ENCODE peak calls at places on chromosome 11, in six cellular contexts. E is A549, K is endothelial cell of umbilical vein, V is K562, S is HepG2, U is GM12878. L is an unnamed sample.

GRCh38 chr11:4699697-4700435 is 2.2 kb upstream of the OR51E2 start:
- DNase-seq in E (no peak), V (no peak), S (no peak), K (no peak), U (peak), L (no peak)

GRCh38 chr11:63882555-63883242 is 34.3 kb downstream of the RCOR2 start:
- DNase-seq in K (no peak), S (no peak), V (no peak), E (no peak), U (no peak), L (peak)

GRCh38 chr11:7927635-7928034 is 3.4 kb downstream of the OR10A6 start:
- DNase-seq in S (no peak), E (no peak), K (no peak), U (no peak), V (no peak), L (peak)

GRCh38 chr11:67102664-67103063 is 16.4 kb upstream of the KDM2A start:
- DNase-seq in E (no peak), K (no peak), V (no peak), S (no peak), U (no peak), L (no peak)

GRCh38 chr11:13487661-13488030 is 8.2 kb downstream of the PTH start:
- DNase-seq in S (peak), E (peak), U (no peak), K (peak), V (peak), L (no peak)

GRCh38 chr11:35009941-35010337 is 93.5 kb downstream of the PDHX start:
- DNase-seq in V (no peak), E (peak), K (no peak), U (no peak), S (no peak), L (no peak)

GRCh38 chr11:8728566-8728965 is 46.0 kb downstream of the RPL27A start:
- DNase-seq in K (no peak), V (peak), U (no peak), E (no peak), S (no peak), L (peak)

GRCh38 chr11:47560431-47560830 is 5.0 kb upstream of the PTPMT1 start:
- DNase-seq in K (no peak), U (no peak), E (no peak), V (no peak), S (no peak), L (peak)

GRCh38 chr11:112715091-112715490 is 246.1 kb upstream of the NCAM1 start:
- DNase-seq in K (no peak), E (no peak), V (no peak), U (no peak), S (no peak), L (no peak)

GRCh38 chr11:58999291-58999680 is 60.0 kb downstream of the GLYATL1 start:
- DNase-seq in E (no peak), U (no peak), K (no peak), S (no peak), V (no peak), L (no peak)

GRCh38 chr11:88484873-88485621 is 147.5 kb upstream of the CTSC start:
- DNase-seq in E (peak), K (peak), V (peak), U (peak), S (peak), L (peak)

GRCh38 chr11:61732705-61733104 is 19.7 kb upstream of the MYRF start:
- DNase-seq in E (no peak), S (no peak), K (no peak), V (no peak), U (no peak), L (no peak)

GRCh38 chr11:114738954-114739353 is 60.6 kb downstream of the NXPE2 start:
- DNase-seq in U (no peak), S (peak), K (peak), E (peak), V (peak), L (peak)

GRCh38 chr11:36249271-36249670 is 40.0 kb downstream of the COMMD9 start:
- DNase-seq in K (no peak), U (no peak), S (no peak), V (no peak), E (no peak), L (peak)

GRCh38 chr11:70078796-70079616 is 889 bp downstream of the ANO1 start:
- DNase-seq in K (no peak), E (no peak), S (no peak), U (no peak), V (no peak), L (no peak)

GRCh38 chr11:33689089-33689488 is 11.5 kb downstream of the C11orf91 start:
- DNase-seq in S (no peak), K (peak), U (no peak), E (no peak), V (no peak), L (no peak)

GRCh38 chr11:86547727-86548126 is 124.7 kb downstream of the ME3 start:
- DNase-seq in U (no peak), K (peak), E (no peak), V (no peak), S (no peak), L (no peak)

GRCh38 chr11:126140106-126140931 is 71.1 kb downstream of the RPUSD4 start:
- DNase-seq in E (no peak), U (no peak), K (no peak), V (no peak), S (no peak), L (no peak)

GRCh38 chr11:67056640-67057409 is at the start of gene RHOD:
- DNase-seq in U (no peak), S (no peak), V (no peak), E (no peak), K (peak), L (no peak)

GRCh38 chr11:4851033-4851432 is 2.0 kb upstream of the OR51S1 start:
- DNase-seq in E (no peak), K (no peak), S (no peak), U (no peak), V (no peak), L (no peak)

DNA sequence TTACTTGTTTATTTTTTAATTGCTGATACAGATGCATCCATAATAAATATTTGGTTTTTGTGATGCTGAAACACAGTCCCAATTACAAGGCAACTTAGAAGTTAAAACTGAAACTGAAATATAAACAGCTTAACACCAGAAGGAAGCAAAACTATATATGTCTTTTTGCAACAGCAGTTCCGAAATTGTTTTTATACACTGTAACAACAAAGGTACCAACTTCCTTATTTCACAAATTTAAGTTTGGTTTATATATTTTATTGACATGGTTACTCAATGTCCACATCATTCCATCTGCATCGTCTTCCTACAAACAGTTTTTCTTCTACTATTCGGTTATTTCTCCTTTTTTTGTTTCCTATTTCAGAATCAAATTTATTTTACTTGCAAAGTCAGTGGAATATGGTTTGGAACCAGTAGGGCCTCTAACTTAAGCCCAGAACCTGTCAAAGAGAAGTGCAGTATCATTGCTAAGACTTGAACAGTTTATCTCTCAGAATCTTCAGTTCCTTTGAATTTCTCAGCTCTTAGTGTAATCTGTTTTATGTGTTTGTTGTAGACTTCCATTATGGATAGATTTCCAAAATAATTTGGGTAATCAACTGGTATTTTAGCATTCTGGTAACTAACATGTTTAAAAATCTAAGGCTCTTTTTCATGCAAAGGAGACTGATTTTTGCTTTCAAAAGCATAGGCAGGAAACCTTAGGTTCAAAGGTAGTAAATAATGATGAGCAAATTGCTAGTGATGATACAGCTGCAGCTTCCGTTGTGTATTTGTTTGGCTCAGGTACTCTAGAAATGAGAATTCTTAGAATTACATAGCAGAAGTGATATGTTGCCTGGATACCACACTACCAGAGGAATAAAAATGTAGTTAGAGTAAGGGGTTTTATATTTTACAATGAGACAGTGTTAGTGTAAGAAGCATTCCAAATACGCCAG is 8.2 kb upstream of the HSPA8 start:
- DNase-seq in S (no peak), U (no peak), V (no peak), E (no peak), K (no peak), L (peak)
- TF ChIP-seq MYC in S (no peak), U (no peak), V (no peak), E (no peak), K (no peak), L (no peak)

GRCh38 chr11:71183878-71184277 is 68.5 kb downstream of the SHANK2 start:
- DNase-seq in U (no peak), E (no peak), V (no peak), S (no peak), K (no peak), L (no peak)

GRCh38 chr11:71180694-71181466 is 71.5 kb downstream of the SHANK2 start:
- DNase-seq in S (no peak), K (no peak), E (no peak), U (no peak), V (no peak), L (no peak)

GRCh38 chr11:71179877-71180276 is 72.5 kb downstream of the SHANK2 start:
- DNase-seq in E (no peak), U (no peak), K (no peak), V (no peak), S (peak), L (no peak)

GRCh38 chr11:71182791-71183556 is 69.4 kb downstream of the SHANK2 start:
- DNase-seq in E (no peak), K (no peak), V (no peak), S (no peak), U (no peak), L (no peak)

DNA sequence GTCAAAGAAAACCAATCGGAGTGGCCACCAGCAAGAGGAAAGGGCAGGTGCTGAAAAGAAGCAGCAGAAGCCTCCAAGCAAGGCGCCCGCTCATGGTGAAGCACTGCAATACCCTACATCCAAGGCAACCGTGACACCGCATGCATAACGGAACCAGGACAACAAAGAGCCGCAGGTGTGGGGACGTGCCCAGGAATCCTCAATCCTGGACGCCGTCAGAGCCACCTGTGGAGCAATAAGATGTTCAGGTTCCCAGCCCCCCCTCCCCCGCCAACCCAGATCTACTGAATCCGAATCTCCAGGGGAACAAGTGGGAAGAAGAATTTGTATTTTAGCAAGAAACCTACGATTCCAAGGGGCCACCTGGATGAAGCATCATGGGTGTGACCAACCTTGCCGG is 70.8 kb downstream of the SHANK2 start:
- DNase-seq in V (no peak), U (no peak), E (no peak), S (no peak), K (no peak), L (no peak)
- TF ChIP-seq MAX in V (no peak), U (no peak), E (no peak), S (no peak), K (no peak), L (no peak)

GRCh38 chr11:3203221-3204043 is 15.2 kb downstream of the MRGPRG start:
- DNase-seq in S (no peak), V (no peak), U (no peak), K (no peak), E (no peak), L (peak)
- TF ChIP-seq MYC in S (no peak), V (no peak), U (no peak), K (no peak), E (no peak), L (no peak)

DNA sequence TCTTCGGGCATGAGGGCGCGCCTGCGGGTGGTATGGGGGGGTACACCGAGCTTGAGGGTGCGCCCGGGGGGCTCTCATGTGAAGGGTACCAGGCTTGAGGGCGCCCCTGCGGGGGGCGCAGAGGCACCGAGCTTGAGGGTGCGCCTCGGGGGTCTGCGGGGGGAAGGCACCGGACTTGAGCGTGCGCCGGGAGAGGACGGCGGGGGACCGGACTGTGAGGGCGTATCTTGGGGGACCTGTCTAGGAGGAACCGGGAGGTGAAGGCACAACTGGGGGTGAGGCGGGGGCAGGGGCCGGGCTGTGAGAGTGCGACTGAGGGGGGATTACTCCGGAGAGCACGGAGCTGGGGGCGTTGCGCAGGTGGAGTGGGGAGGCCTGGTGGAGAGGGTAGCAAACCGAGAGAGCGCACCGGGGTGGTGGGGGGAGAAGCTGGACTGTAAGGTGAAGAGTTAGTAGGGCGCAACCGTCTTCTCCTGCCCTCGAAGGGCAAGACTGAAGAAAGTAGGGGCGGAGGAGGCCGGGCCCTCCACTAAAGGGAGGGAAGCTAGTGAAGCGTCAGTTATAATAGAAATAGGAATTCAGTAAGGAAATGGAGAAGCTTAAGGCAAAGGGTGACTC is 1.1 kb upstream of the DDX6 start:
- DNase-seq in K (no peak), E (peak), V (peak), U (no peak), S (no peak), L (peak)
- TF ChIP-seq MAX in K (no peak), E (no peak), V (no peak), U (no peak), S (no peak), L (no peak)

GRCh38 chr11:108697872-108698473 is 33.1 kb downstream of the DDX10 start:
- DNase-seq in K (peak), V (peak), U (peak), S (peak), E (peak), L (peak)
- TF ChIP-seq MYC in K (no peak), V (no peak), U (no peak), S (no peak), E (no peak), L (no peak)

GRCh38 chr11:2898366-2899079 is 12.9 kb upstream of the CDKN1C start:
- DNase-seq in S (peak), U (no peak), E (no peak), V (peak), K (peak), L (peak)
- TF ChIP-seq MAX in S (no peak), U (no peak), E (peak), V (peak), K (peak), L (peak)

GRCh38 chr11:14520902-14521151 is 641 bp upstream of the PSMA1 start:
- DNase-seq in E (no peak), K (no peak), U (no peak), V (peak), S (peak), L (no peak)
- TF ChIP-seq MYC in E (no peak), K (no peak), U (no peak), V (no peak), S (no peak), L (peak)

DNA sequence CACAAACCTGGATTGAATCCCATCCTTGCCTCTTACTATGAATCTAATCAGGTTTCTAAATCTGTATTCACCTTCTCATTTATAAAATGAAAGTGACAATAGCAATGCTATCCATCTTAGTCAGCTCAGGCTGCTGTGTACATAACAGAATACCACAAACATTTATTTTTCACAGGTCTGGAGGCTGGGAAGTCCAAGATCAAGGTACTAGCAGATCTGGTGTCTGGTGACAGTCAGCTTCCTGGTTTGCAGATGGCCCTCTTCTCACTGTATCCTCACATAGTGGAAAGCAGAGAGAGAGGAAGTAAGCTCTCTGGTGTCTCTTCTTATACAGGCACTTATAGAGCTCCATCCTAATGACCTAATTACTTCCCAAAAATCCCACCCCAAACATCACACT is 19.1 kb downstream of the FAM168A start:
- DNase-seq in S (peak), K (no peak), V (no peak), U (peak), E (no peak), L (peak)
- TF ChIP-seq MAX in S (no peak), K (no peak), V (no peak), U (no peak), E (no peak), L (no peak)